ENCODE peak calls at places on chromosomes 13 and 19, in four cellular contexts. One of them, this sample, is unnamed.

GRCh38 chr19:18832331-18833140 is 777 bp downstream of the UPF1 start:
- DNase-seq in GM12878: no peak
- DNase-seq in K562: peak
- DNase-seq in HL-60: peak
- DNase-seq in this sample: no peak

GRCh38 chr19:54142166-54142780 is 4.7 kb downstream of the CNOT3 start:
- DNase-seq in GM12878: no peak
- DNase-seq in K562: no peak
- DNase-seq in HL-60: no peak
- DNase-seq in this sample: no peak

GRCh38 chr13:39784347-39784746 is 128.9 kb downstream of the COG6 start:
- DNase-seq in GM12878: no peak
- DNase-seq in K562: no peak
- DNase-seq in HL-60: no peak
- DNase-seq in this sample: no peak

GRCh38 chr19:12695997-12696365 is 450 bp downstream of the FBXW9 start:
- DNase-seq in GM12878: no peak
- DNase-seq in K562: peak
- DNase-seq in HL-60: no peak
- DNase-seq in this sample: no peak

GRCh38 chr13:27942972-27943371 is 23.2 kb downstream of the PDX1 start:
- DNase-seq in GM12878: no peak
- DNase-seq in K562: no peak
- DNase-seq in HL-60: no peak
- DNase-seq in this sample: no peak

GRCh38 chr13:51601601-51602348 is 17.5 kb downstream of the WDFY2 start:
- DNase-seq in GM12878: no peak
- DNase-seq in K562: no peak
- DNase-seq in HL-60: no peak
- DNase-seq in this sample: no peak

GRCh38 chr19:17737690-17738153 is 13.6 kb upstream of the FCHO1 start:
- DNase-seq in GM12878: no peak
- DNase-seq in K562: no peak
- DNase-seq in HL-60: no peak
- DNase-seq in this sample: no peak

GRCh38 chr13:56558698-56559320 is 581.9 kb upstream of the PRR20A start:
- DNase-seq in GM12878: no peak
- DNase-seq in K562: no peak
- DNase-seq in HL-60: no peak
- DNase-seq in this sample: no peak

GRCh38 chr19:35868172-35868822 is at the start of gene APLP1:
- DNase-seq in GM12878: no peak
- DNase-seq in K562: peak
- DNase-seq in HL-60: peak
- DNase-seq in this sample: no peak

GRCh38 chr19:37928527-37929286 is 21.7 kb downstream of the SIPA1L3 start:
- DNase-seq in GM12878: peak
- DNase-seq in K562: no peak
- DNase-seq in HL-60: peak
- DNase-seq in this sample: peak
- TF ChIP-seq SPI1 in GM12878: no peak
- TF ChIP-seq SPI1 in K562: no peak
- TF ChIP-seq SPI1 in HL-60: no peak
- TF ChIP-seq SPI1 in this sample: no peak

DNA sequence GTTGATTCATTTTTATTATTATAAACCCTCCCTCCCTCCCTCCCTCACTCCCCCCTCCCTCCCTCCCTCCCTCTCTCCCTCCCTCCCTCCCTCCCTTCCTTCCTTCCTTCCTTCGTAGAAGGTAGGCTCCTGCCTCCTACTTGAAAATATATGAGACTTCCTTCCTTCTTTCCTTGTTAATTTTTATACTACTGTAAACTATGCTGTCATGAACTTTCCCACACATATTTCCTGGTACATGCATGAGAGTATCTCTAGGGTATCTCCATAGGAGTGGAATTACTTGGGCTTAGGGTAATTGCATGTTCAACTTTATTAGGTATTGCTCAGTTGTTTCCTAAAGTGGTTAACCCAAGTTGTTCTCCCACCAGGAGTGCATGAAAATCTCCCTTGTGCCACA is 330.6 kb downstream of the KCNRG start:
- DNase-seq in GM12878: no peak
- DNase-seq in K562: no peak
- DNase-seq in HL-60: no peak
- DNase-seq in this sample: no peak
- TF ChIP-seq SPI1 in GM12878: no peak
- TF ChIP-seq SPI1 in K562: no peak
- TF ChIP-seq SPI1 in HL-60: no peak
- TF ChIP-seq SPI1 in this sample: no peak

DNA sequence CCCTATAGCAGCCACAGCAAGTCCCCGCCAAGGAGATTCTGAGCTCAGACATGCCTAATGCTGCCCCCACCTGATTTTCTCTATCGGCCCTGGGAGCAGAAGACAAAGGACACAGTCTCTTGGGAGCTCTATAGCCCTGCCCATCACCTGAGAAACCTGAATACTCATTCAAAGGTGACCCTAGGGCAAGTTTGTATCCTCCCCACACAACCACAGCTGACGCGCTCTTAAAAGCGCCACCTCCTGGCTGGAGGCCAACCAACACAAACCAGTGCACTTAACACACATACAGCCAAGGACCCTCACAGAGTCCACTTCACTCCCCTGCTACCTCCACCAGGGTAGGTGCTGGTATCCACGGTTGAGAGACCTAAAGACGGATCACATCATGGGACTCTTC is 8.8 kb upstream of the IGFL4 start:
- DNase-seq in GM12878: no peak
- DNase-seq in K562: no peak
- DNase-seq in HL-60: no peak
- DNase-seq in this sample: no peak
- TF ChIP-seq SPI1 in GM12878: no peak
- TF ChIP-seq SPI1 in K562: no peak
- TF ChIP-seq SPI1 in HL-60: no peak
- TF ChIP-seq SPI1 in this sample: no peak

GRCh38 chr19:7516281-7516862 is 469 bp downstream of the ZNF358 start:
- DNase-seq in GM12878: no peak
- DNase-seq in K562: no peak
- DNase-seq in HL-60: no peak
- DNase-seq in this sample: no peak

GRCh38 chr19:7513809-7514642 is 1.9 kb upstream of the ZNF358 start:
- DNase-seq in GM12878: no peak
- DNase-seq in K562: no peak
- DNase-seq in HL-60: no peak
- DNase-seq in this sample: no peak

GRCh38 chr19:7515471-7516226 is at the start of gene ZNF358:
- DNase-seq in GM12878: no peak
- DNase-seq in K562: peak
- DNase-seq in HL-60: no peak
- DNase-seq in this sample: peak

GRCh38 chr19:7516878-7517277 is 975 bp downstream of the ZNF358 start:
- DNase-seq in GM12878: no peak
- DNase-seq in K562: no peak
- DNase-seq in HL-60: no peak
- DNase-seq in this sample: no peak

GRCh38 chr19:7515091-7515470 is 822 bp upstream of the ZNF358 start:
- DNase-seq in GM12878: no peak
- DNase-seq in K562: no peak
- DNase-seq in HL-60: no peak
- DNase-seq in this sample: no peak
- TF ChIP-seq SPI1 in GM12878: no peak
- TF ChIP-seq SPI1 in K562: no peak
- TF ChIP-seq SPI1 in HL-60: no peak
- TF ChIP-seq SPI1 in this sample: no peak

GRCh38 chr19:38692458-38693379 is 45.3 kb downstream of the ACTN4 start:
- DNase-seq in GM12878: no peak
- DNase-seq in K562: no peak
- DNase-seq in HL-60: no peak
- DNase-seq in this sample: no peak

GRCh38 chr19:38690832-38691231 is 43.4 kb downstream of the ACTN4 start:
- DNase-seq in GM12878: no peak
- DNase-seq in K562: no peak
- DNase-seq in HL-60: no peak
- DNase-seq in this sample: no peak

GRCh38 chr19:38690146-38690545 is 42.7 kb downstream of the ACTN4 start:
- DNase-seq in GM12878: no peak
- DNase-seq in K562: no peak
- DNase-seq in HL-60: no peak
- DNase-seq in this sample: no peak

GRCh38 chr19:38693380-38694223 is 46.2 kb downstream of the ACTN4 start:
- DNase-seq in GM12878: no peak
- DNase-seq in K562: no peak
- DNase-seq in HL-60: peak
- DNase-seq in this sample: peak

GRCh38 chr19:38691938-38692457 is 44.5 kb downstream of the ACTN4 start:
- DNase-seq in GM12878: no peak
- DNase-seq in K562: no peak
- DNase-seq in HL-60: no peak
- DNase-seq in this sample: no peak
- TF ChIP-seq SPI1 in GM12878: no peak
- TF ChIP-seq SPI1 in K562: no peak
- TF ChIP-seq SPI1 in HL-60: no peak
- TF ChIP-seq SPI1 in this sample: no peak

GRCh38 chr13:38590230-38590629 is 96.6 kb upstream of the FREM2 start:
- DNase-seq in GM12878: no peak
- DNase-seq in K562: no peak
- DNase-seq in HL-60: no peak
- DNase-seq in this sample: no peak

DNA sequence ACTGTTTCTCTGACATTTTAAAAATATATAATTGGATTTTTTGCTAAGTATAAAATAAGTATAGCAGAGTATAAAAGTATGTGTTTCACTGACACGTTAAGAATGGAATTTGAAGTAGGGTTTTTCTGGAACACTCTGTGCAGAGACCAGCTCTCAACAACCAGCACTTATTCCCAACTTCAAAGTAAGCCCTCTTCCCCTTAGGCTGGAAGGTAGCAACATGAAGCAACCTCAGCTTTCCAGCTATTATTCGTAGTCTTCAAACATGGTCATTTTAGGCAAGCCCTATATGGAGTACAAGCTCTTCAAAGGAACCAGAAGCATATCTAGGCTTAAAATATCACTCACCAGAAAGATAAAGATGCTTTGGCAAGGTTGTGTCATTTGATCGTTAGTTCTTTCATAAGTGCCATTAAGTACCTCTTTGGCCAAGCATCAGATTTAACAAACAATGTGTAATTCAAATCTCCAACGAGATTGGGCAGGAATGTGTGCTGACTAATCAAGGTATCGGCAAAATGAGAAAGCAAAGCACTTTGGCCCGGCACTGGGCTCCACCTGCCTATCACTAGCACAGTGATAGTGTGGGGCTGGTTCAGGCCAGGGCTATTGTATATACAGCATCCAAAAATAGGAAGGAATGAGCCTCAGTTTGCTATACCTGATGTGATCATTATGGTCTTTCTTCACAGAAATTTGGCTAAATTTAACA is 95.9 kb upstream of the FREM2 start:
- DNase-seq in GM12878: no peak
- DNase-seq in K562: no peak
- DNase-seq in HL-60: no peak
- DNase-seq in this sample: no peak
- TF ChIP-seq SPI1 in GM12878: no peak
- TF ChIP-seq SPI1 in K562: no peak
- TF ChIP-seq SPI1 in HL-60: no peak
- TF ChIP-seq SPI1 in this sample: no peak

GRCh38 chr13:43785166-43785680 is 1.5 kb downstream of the ENOX1 start:
- DNase-seq in GM12878: no peak
- DNase-seq in K562: no peak
- DNase-seq in HL-60: no peak
- DNase-seq in this sample: no peak
- TF ChIP-seq SPI1 in GM12878: no peak
- TF ChIP-seq SPI1 in K562: no peak
- TF ChIP-seq SPI1 in HL-60: no peak
- TF ChIP-seq SPI1 in this sample: no peak

GRCh38 chr13:113458218-113459065 is 5.2 kb upstream of the ADPRHL1 start:
- DNase-seq in GM12878: no peak
- DNase-seq in K562: peak
- DNase-seq in HL-60: no peak
- DNase-seq in this sample: no peak
- TF ChIP-seq SPI1 in GM12878: no peak
- TF ChIP-seq SPI1 in K562: no peak
- TF ChIP-seq SPI1 in HL-60: no peak
- TF ChIP-seq SPI1 in this sample: no peak

GRCh38 chr13:33218020-33218419 is 67.5 kb downstream of the STARD13 start:
- DNase-seq in GM12878: no peak
- DNase-seq in K562: no peak
- DNase-seq in HL-60: no peak
- DNase-seq in this sample: no peak
- TF ChIP-seq SPI1 in GM12878: no peak
- TF ChIP-seq SPI1 in K562: no peak
- TF ChIP-seq SPI1 in HL-60: no peak
- TF ChIP-seq SPI1 in this sample: no peak

DNA sequence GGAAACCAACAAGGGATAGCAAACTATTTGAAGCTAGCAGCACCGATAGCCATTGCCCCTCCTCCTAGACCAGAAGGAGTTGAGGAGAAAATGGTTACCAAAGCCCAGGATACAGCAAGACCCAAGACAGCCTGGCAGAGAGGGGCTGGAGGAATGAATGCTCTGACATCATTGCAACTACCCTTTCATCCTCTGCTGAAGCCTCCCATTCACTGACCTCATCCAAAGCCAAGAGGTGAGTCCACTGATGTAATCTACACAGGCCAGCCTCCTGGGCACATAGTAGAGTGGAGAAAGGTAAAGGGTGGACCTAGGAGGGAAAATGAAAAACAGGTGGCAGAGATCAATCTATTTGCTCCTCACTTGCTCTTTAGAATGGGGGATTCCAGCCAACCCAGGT is 42.7 kb upstream of the ZNF780A start:
- DNase-seq in GM12878: no peak
- DNase-seq in K562: no peak
- DNase-seq in HL-60: no peak
- DNase-seq in this sample: no peak
- TF ChIP-seq SPI1 in GM12878: no peak
- TF ChIP-seq SPI1 in K562: no peak
- TF ChIP-seq SPI1 in HL-60: no peak
- TF ChIP-seq SPI1 in this sample: no peak

This sample was measured in GM12891.